ENCODE peak calls at places on chromosome 1, in five cellular contexts. L, F, S, U and Q are unnamed samples.

GRCh38 chr1:229887043-229887822 is 179.8 kb upstream of the GALNT2 start:
- DNase-seq in L (no peak), F (no peak), S (no peak), U (no peak), Q (no peak)

GRCh38 chr1:92485374-92486250 is 1.1 kb downstream of the GFI1 start:
- DNase-seq in L (peak; percentile 57), F (peak; percentile 93), S (peak; percentile 78), U (no peak), Q (peak; percentile 35)

GRCh38 chr1:181140398-181140797 is 51.9 kb downstream of the IER5 start:
- DNase-seq in L (no peak), F (peak; percentile 49), S (no peak), U (no peak), Q (no peak)

GRCh38 chr1:2073382-2074230 is 23.4 kb downstream of the PRKCZ start:
- DNase-seq in L (no peak), F (no peak), S (no peak), U (peak; percentile 57), Q (peak; percentile 51)

GRCh38 chr1:240691521-240692338 is 79.8 kb upstream of the GREM2 start:
- DNase-seq in L (no peak), F (peak; percentile 3), S (no peak), U (peak; percentile 38), Q (peak; percentile 61)

GRCh38 chr1:29251164-29252130 is 15.1 kb downstream of the PTPRU start:
- DNase-seq in L (no peak), F (no peak), S (no peak), U (no peak), Q (no peak)

GRCh38 chr1:17992800-17993199 is 114.8 kb upstream of the IGSF21 start:
- DNase-seq in L (no peak), F (no peak), S (no peak), U (no peak), Q (no peak)

GRCh38 chr1:30725450-30726095 is 2.2 kb upstream of the MATN1 start:
- DNase-seq in L (no peak), F (no peak), S (no peak), U (no peak), Q (no peak)

GRCh38 chr1:224333309-224333926 is 3.4 kb upstream of the NVL start:
- DNase-seq in L (peak; percentile 11), F (peak; percentile 73), S (peak; percentile 46), U (peak; percentile 79), Q (peak; percentile 73)

GRCh38 chr1:1024421-1025415 is 4.8 kb downstream of the AGRN start:
- DNase-seq in L (no peak), F (no peak), S (no peak), U (peak; percentile 21), Q (peak; percentile 34)

GRCh38 chr1:154493276-154493675 is 8.7 kb upstream of the TDRD10 start:
- DNase-seq in L (no peak), F (peak; percentile 52), S (no peak), U (no peak), Q (no peak)

GRCh38 chr1:15425521-15425920 is 12.7 kb upstream of the CTRC start:
- DNase-seq in L (no peak), F (no peak), S (no peak), U (no peak), Q (no peak)

GRCh38 chr1:151313501-151313900 is 13.7 kb downstream of the PI4KB start:
- DNase-seq in L (no peak), F (no peak), S (no peak), U (peak; percentile 44), Q (no peak)
- H3K4me3 ChIP-seq in L (no peak overlapping the region), F (no peak overlapping the region), S (no peak overlapping the region), U (no peak overlapping the region), Q (no peak overlapping the region)

GRCh38 chr1:111643696-111644095 is 24.1 kb downstream of the RAP1A start:
- DNase-seq in L (no peak), F (no peak), S (no peak), U (no peak), Q (no peak)
- H3K4me3 ChIP-seq in L (no peak overlapping the region), F (no peak overlapping the region), S (no peak overlapping the region), U (no peak overlapping the region), Q (no peak overlapping the region)

GRCh38 chr1:246771366-246771765 is 47.2 kb downstream of the SCCPDH start:
- DNase-seq in L (no peak), F (no peak), S (no peak), U (no peak), Q (no peak)
- H3K4me3 ChIP-seq in L (no peak overlapping the region), F (no peak overlapping the region), S (no peak overlapping the region), U (no peak overlapping the region), Q (no peak overlapping the region)

GRCh38 chr1:61566177-61566576 is 158.8 kb downstream of the TM2D1 start:
- DNase-seq in L (no peak), F (no peak), S (no peak), U (no peak), Q (no peak)
- H3K4me3 ChIP-seq in L (no peak overlapping the region), F (no peak overlapping the region), S (no peak overlapping the region), U (no peak overlapping the region), Q (no peak overlapping the region)

GRCh38 chr1:27592600-27593340 is 11.2 kb downstream of the AHDC1 start:
- DNase-seq in L (no peak), F (no peak), S (no peak), U (no peak), Q (no peak)
- H3K4me3 ChIP-seq in L (no peak overlapping the region), F (no peak overlapping the region), S (no peak overlapping the region), U (no peak overlapping the region), Q (no peak overlapping the region)

GRCh38 chr1:53481456-53481855 is 22.3 kb downstream of the DMRTB1 start:
- DNase-seq in L (no peak), F (no peak), S (no peak), U (no peak), Q (no peak)
- H3K4me3 ChIP-seq in L (no peak overlapping the region), F (no peak overlapping the region), S (no peak overlapping the region), U (no peak overlapping the region), Q (no peak overlapping the region)

DNA sequence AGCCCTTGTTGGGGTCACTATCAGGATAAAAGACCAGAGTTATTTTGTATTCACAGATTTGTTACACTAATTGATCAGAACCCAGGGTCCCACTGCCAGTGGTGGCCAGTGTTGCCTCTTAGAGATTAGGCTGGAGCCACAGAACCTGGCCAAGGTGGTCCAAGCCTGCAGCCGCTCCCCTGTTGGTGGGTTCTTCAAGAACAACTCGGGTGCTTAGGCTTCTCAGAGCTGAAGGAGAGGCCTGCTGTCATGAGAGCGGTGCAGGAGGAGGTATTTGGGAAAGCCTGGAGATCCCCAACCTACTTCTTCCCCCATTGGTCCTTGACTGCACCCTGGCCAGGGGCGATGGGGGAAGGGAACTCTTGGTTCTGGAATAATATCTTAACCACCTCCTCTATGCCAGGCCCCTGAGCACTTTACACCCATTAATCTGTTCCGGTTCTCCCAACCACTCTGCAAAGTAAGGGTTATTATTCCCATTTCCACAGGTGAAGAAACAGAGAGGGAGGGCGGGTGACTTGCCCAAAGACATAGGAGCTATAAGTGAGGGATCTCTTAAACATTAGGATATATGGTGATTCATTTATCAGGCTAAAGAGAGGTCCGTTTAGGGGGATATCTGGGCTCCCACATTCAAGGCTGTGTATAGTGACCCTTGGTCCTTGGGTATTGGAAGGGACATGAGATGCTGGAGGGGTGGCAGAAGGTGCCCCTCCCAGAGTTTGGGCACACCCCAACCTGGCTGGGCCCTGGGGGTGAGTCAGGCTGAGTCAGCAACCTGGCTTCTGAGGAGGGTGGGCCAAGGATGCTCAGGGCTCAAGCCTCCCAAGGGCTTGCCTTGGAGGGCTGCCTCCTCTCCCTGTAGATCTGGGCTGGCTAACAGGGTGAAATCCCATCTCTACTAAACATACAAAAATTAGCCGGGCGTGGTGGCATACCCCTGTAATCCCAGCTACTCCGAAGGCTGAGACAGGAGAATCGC is 5.1 kb downstream of the TRNP1 start:
- DNase-seq in L (no peak), F (no peak), S (no peak), U (no peak), Q (peak; percentile 53)
- H3K4me3 ChIP-seq in L (no peak overlapping the region), F (no peak overlapping the region), S (peak overlapping the region; percentile 64), U (no peak overlapping the region), Q (no peak overlapping the region)